ENCODE peak calls at places on chromosomes 5 and 9, in ten cellular contexts. I is heart left ventricle, B is HCT116, Y is prostate gland, U is uterus, S is IMR-90, G is NB4, K is endothelial cell of umbilical vein, R is stomach, Q is right lobe of liver. M is an unnamed sample.

GRCh38 chr9:5688109-5688508 is 59.2 kb downstream of the RIC1 start:
- DNase-seq in Y (no peak), U (no peak), I (no peak), S (peak; percentile 31), Q (no peak), G (peak; percentile 25), B (no peak), R (no peak), K (peak; percentile 76), M (peak; percentile 17)

GRCh38 chr9:114000063-114000454 is 78.0 kb downstream of the AMBP start:
- DNase-seq in Q (no peak), G (no peak), R (peak; percentile 9), K (no peak), U (peak; percentile 6), B (no peak), S (no peak), I (no peak), Y (no peak), M (no peak)

GRCh38 chr5:42514759-42515158 is 91.5 kb downstream of the GHR start:
- DNase-seq in R (no peak), K (no peak), I (no peak), Q (no peak), S (no peak), U (no peak), B (no peak), G (peak; percentile 13), Y (no peak), M (peak; percentile 17)

GRCh38 chr5:38290028-38290653 is 31.8 kb downstream of the EGFLAM start:
- DNase-seq in S (no peak), G (no peak), U (no peak), B (no peak), I (no peak), K (no peak), Y (no peak), R (no peak), Q (no peak), M (no peak)

GRCh38 chr5:178068293-178068692 is 45.0 kb upstream of the N4BP3 start:
- DNase-seq in R (no peak), I (no peak), B (no peak), K (no peak), U (no peak), S (no peak), G (no peak), Y (no peak), Q (no peak), M (no peak)

GRCh38 chr5:112350626-112351025 is 68.5 kb downstream of the EPB41L4A start:
- DNase-seq in R (no peak), S (no peak), U (no peak), K (no peak), I (no peak), G (no peak), Y (no peak), Q (no peak), B (no peak), M (no peak)

GRCh38 chr9:32508728-32509127 is 17.3 kb downstream of the RIGI start:
- DNase-seq in U (no peak), R (no peak), K (no peak), Q (no peak), I (no peak), S (no peak), Y (no peak), B (no peak), G (no peak), M (no peak)

GRCh38 chr9:118963674-118964073 is 405.6 kb downstream of the BRINP1 start:
- DNase-seq in K (no peak), U (no peak), S (no peak), B (no peak), Y (no peak), R (no peak), I (no peak), Q (no peak), G (no peak), M (no peak)

GRCh38 chr5:73205309-73205708 is 32.3 kb downstream of the TMEM174 start:
- DNase-seq in U (no peak), S (no peak), B (no peak), R (no peak), G (no peak), K (no peak), Y (no peak), I (no peak), Q (no peak), M (no peak)

GRCh38 chr9:106860731-106861584 is 2.0 kb upstream of the ZNF462 start:
- DNase-seq in G (no peak), I (peak; percentile 64), R (no peak), B (no peak), S (peak; percentile 38), K (peak; percentile 54), Y (peak; percentile 38), U (peak; percentile 41), Q (no peak), M (no peak)

GRCh38 chr5:143730112-143730801 is 81.7 kb upstream of the HMHB1 start:
- DNase-seq in K (no peak), S (no peak), G (no peak), I (no peak), Y (no peak), Q (no peak), B (no peak), U (no peak), R (no peak), M (no peak)

GRCh38 chr5:140340605-140341004 is 5.8 kb downstream of the HBEGF start:
- DNase-seq in Q (no peak), G (no peak), B (no peak), K (no peak), R (no peak), Y (no peak), U (no peak), I (no peak), S (no peak), M (no peak)

GRCh38 chr5:141933151-141933550 is 9.5 kb downstream of the DELE1 start:
- DNase-seq in S (no peak), R (no peak), K (no peak), U (no peak), Y (no peak), Q (no peak), B (no peak), I (no peak), G (no peak), M (no peak)

GRCh38 chr5:7850533-7851239 is at the start of gene CFAP90:
- DNase-seq in B (no peak), R (peak; percentile 62), I (peak; percentile 71), Q (peak; percentile 69), G (no peak), S (peak; percentile 30), U (peak; percentile 47), K (peak; percentile 40), Y (peak; percentile 62), M (peak; percentile 38)

DNA sequence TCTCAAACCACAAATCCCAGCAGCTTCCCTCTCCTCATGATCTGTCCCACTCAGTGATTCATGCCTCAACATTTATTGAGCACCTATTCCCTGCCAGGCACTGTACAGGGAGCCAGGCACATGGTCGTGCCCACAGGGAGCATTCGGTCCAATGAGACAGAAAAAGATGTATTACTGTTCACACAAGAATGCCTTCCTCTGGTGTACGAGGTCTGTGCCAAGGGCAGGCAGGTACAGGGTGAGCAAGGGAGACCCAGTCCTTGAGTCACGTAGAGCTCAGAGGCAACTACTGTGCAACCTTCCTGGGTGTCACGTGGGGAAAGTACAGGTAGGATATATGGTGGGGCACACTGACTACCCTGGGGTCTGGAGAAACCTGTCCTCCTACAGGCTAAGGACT is 4.6 kb downstream of the CNTFR start:
- DNase-seq in G (no peak), I (no peak), K (no peak), R (no peak), S (no peak), U (no peak), Y (no peak), Q (no peak), B (no peak), M (no peak)
- TF ChIP-seq POLR2A in G (no peak), I (no peak), K (no peak), R (no peak), S (no peak), U (no peak), Y (no peak), Q (no peak), B (no peak), M (no peak)

GRCh38 chr9:124286292-124286931 is 28.7 kb downstream of the NEK6 start:
- DNase-seq in B (peak; percentile 19), G (peak; percentile 70), Q (peak; percentile 78), S (peak; percentile 98), Y (no peak), U (no peak), I (peak; percentile 60), K (peak; percentile 85), R (peak; percentile 58), M (no peak)
- TF ChIP-seq POLR2A in B (no peak), G (no peak), Q (no peak), S (peak; percentile 59), Y (no peak), U (no peak), I (no peak), K (no peak), R (no peak), M (no peak)

GRCh38 chr5:1054799-1055775 is 46.5 kb downstream of the NKD2 start:
- DNase-seq in R (no peak), K (no peak), U (no peak), Y (no peak), G (no peak), S (no peak), I (peak; percentile 54), Q (peak; percentile 15), B (no peak), M (no peak)
- TF ChIP-seq POLR2A in R (no peak), K (no peak), U (no peak), Y (no peak), G (no peak), S (no peak), I (no peak), Q (no peak), B (no peak), M (no peak)

GRCh38 chr5:154755361-154756202 is at the start of gene LARP1:
- DNase-seq in K (peak; percentile 57), I (peak; percentile 81), Y (peak; percentile 25), S (peak; percentile 19), B (no peak), R (peak; percentile 51), G (peak; percentile 63), Q (peak; percentile 60), U (no peak), M (peak; percentile 74)
- TF ChIP-seq POLR2A in K (no peak), I (no peak), Y (peak; percentile 10), S (no peak), B (no peak), R (no peak), G (peak; percentile 12), Q (no peak), U (no peak), M (no peak)

DNA sequence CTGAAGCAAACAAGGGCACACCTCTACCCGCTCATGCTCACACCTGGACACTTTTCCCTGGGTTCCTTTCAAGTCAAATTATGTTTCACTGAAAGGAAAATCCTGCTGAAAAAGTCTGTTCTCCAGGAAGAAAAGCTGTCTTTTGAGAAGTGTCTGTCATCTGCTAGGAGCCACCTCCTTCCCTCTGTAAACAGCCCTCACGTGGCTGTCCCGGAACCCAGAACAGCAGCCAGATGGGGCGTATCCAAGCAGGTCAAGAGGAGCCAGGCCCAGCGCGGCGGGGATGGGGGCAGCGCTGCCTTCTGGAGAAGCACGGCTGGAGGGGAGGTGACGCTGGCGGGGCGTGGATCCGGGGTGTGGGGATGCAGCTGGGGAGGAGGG is at the start of gene PNPLA7:
- DNase-seq in Y (peak; percentile 94), G (peak; percentile 72), U (peak; percentile 87), B (peak; percentile 49), S (peak; percentile 43), R (peak; percentile 93), K (peak; percentile 62), Q (peak; percentile 90), I (peak; percentile 91), M (peak; percentile 76)
- TF ChIP-seq POLR2A in Y (peak; percentile 65), G (no peak), U (peak; percentile 19), B (no peak), S (no peak), R (no peak), K (no peak), Q (peak; percentile 23), I (peak; percentile 22), M (no peak)

M was measured in erythroblast.